ENCODE peak calls at places on chromosomes 4 and X, in six cellular contexts. I is keratinocyte; K is CD8-positive, alpha-beta memory T cell; U is fibroblast of lung; E is AG04450; Q is A549. T is an unnamed sample.

GRCh38 chr4:27929141-27929540 is 1068.5 kb downstream of the STIM2 start:
- DNase-seq in I (no peak), K (no peak), U (no peak), E (no peak), Q (no peak), T (no peak)

GRCh38 chr4:138035781-138036258 is 206.3 kb downstream of the SLC7A11 start:
- DNase-seq in I (peak), K (no peak), U (peak), E (no peak), Q (peak), T (peak)

GRCh38 chr4:108166441-108167315 is 2.1 kb downstream of the LEF1 start:
- DNase-seq in I (no peak), K (peak), U (peak), E (no peak), Q (no peak), T (no peak)

GRCh38 chr4:85953651-85954018 is 406.2 kb downstream of the MAPK10 start:
- DNase-seq in I (no peak), K (no peak), U (peak), E (no peak), Q (peak), T (no peak)

GRCh38 chr4:44326716-44327115 is 121.9 kb downstream of the KCTD8 start:
- DNase-seq in I (no peak), K (no peak), U (peak), E (no peak), Q (no peak), T (no peak)

GRCh38 chr4:29311231-29311630 is 1408.9 kb upstream of the PCDH7 start:
- DNase-seq in I (no peak), K (no peak), U (peak), E (no peak), Q (no peak), T (no peak)

GRCh38 chr4:1824746-1825145 is 31.2 kb downstream of the LETM1 start:
- DNase-seq in I (no peak), K (no peak), U (no peak), E (no peak), Q (no peak), T (no peak)

GRCh38 chr4:120228086-120228485 is 161.4 kb upstream of the MAD2L1 start:
- DNase-seq in I (no peak), K (no peak), U (no peak), E (no peak), Q (no peak), T (no peak)

GRCh38 chr4:2288051-2288541 is 26.2 kb upstream of the MXD4 start:
- DNase-seq in I (no peak), K (no peak), U (no peak), E (no peak), Q (no peak), T (no peak)

GRCh38 chrX:131521824-131522223 is 22.1 kb upstream of the OR13H1 start:
- DNase-seq in I (no peak), K (no peak), U (no peak), E (no peak), Q (no peak), T (no peak)

GRCh38 chr4:127782025-127782274 is 172 bp upstream of the HSPA4L start:
- DNase-seq in I (no peak), K (no peak), U (peak), E (peak), Q (peak), T (peak)

GRCh38 chrX:69055193-69055592 is 110.1 kb downstream of the PJA1 start:
- DNase-seq in I (no peak), K (no peak), U (no peak), E (no peak), Q (no peak), T (no peak)

GRCh38 chr4:22473268-22473667 is 42.6 kb downstream of the ADGRA3 start:
- DNase-seq in I (peak), K (no peak), U (peak), E (no peak), Q (no peak), T (peak)

GRCh38 chrX:132491191-132491590 is 2.4 kb upstream of the MBNL3 start:
- DNase-seq in I (no peak), K (peak), U (no peak), E (no peak), Q (no peak), T (no peak)

GRCh38 chr4:7427326-7428260 is 7.1 kb downstream of the PSAPL1 start:
- DNase-seq in I (no peak), K (no peak), U (no peak), E (no peak), Q (no peak), T (no peak)

GRCh38 chr4:1049591-1049905 is 38.1 kb downstream of the FGFRL1 start:
- DNase-seq in I (no peak), K (no peak), U (no peak), E (no peak), Q (no peak), T (no peak)

GRCh38 chr4:183989471-183989870 is 84.4 kb downstream of the STOX2 start:
- DNase-seq in I (no peak), K (no peak), U (peak), E (peak), Q (no peak), T (no peak)

GRCh38 chr4:2036866-2037265 is 22.3 kb upstream of the NAT8L start:
- DNase-seq in I (no peak), K (no peak), U (no peak), E (no peak), Q (no peak), T (no peak)

GRCh38 chr4:8306511-8307021 is 37.0 kb downstream of the HTRA3 start:
- DNase-seq in I (no peak), K (no peak), U (no peak), E (no peak), Q (no peak), T (no peak)

GRCh38 chr4:173821851-173822250 is 291.8 kb upstream of the HAND2 start:
- DNase-seq in I (no peak), K (no peak), U (no peak), E (no peak), Q (no peak), T (no peak)

GRCh38 chr4:142840516-142841123 is 5.5 kb downstream of the INPP4B start:
- DNase-seq in I (no peak), K (no peak), U (peak), E (peak), Q (no peak), T (peak)

GRCh38 chrX:56733459-56734046 is 4.5 kb downstream of the NBDY start:
- DNase-seq in I (no peak), K (peak), U (peak), E (peak), Q (peak), T (peak)

GRCh38 chr4:30950737-30951136 is 230.6 kb downstream of the PCDH7 start:
- DNase-seq in I (peak), K (no peak), U (no peak), E (no peak), Q (no peak), T (no peak)

GRCh38 chrX:30488092-30488491 is 89.5 kb downstream of the TASL start:
- DNase-seq in I (no peak), K (no peak), U (no peak), E (no peak), Q (peak), T (no peak)

GRCh38 chr4:78020677-78021076 is 36.4 kb upstream of the FRAS1 start:
- DNase-seq in I (no peak), K (no peak), U (no peak), E (no peak), Q (no peak), T (no peak)

GRCh38 chr4:151321586-151321985 is 3.8 kb downstream of the SH3D19 start:
- DNase-seq in I (no peak), K (no peak), U (no peak), E (no peak), Q (no peak), T (no peak)

GRCh38 chr4:151322565-151322964 is 2.8 kb downstream of the SH3D19 start:
- DNase-seq in I (no peak), K (no peak), U (peak), E (no peak), Q (no peak), T (no peak)

GRCh38 chr4:151325320-151326246 is at the start of gene SH3D19:
- DNase-seq in I (peak), K (no peak), U (peak), E (no peak), Q (peak), T (no peak)

GRCh38 chr4:151324124-151324448 is 1.3 kb downstream of the SH3D19 start:
- DNase-seq in I (no peak), K (no peak), U (no peak), E (no peak), Q (no peak), T (no peak)

GRCh38 chr4:151324449-151325319 is 721 bp downstream of the SH3D19 start:
- DNase-seq in I (no peak), K (no peak), U (peak), E (no peak), Q (peak), T (no peak)
- H3K4me3 ChIP-seq in I (peak), K (no peak), U (peak), E (peak), Q (peak), T (peak)

GRCh38 chrX:15721911-15722310 is 16.2 kb upstream of the CA5B start:
- DNase-seq in I (no peak), K (no peak), U (no peak), E (no peak), Q (no peak), T (no peak)
- H3K4me3 ChIP-seq in I (no peak), K (no peak), U (no peak), E (no peak), Q (no peak), T (no peak)

GRCh38 chrX:63751481-63751880 is 33.5 kb downstream of the ARHGEF9 start:
- DNase-seq in I (peak), K (no peak), U (no peak), E (no peak), Q (no peak), T (no peak)

GRCh38 chrX:63750846-63751245 is 34.2 kb downstream of the ARHGEF9 start:
- DNase-seq in I (no peak), K (no peak), U (no peak), E (no peak), Q (no peak), T (no peak)

GRCh38 chrX:63754141-63754859 is 30.7 kb downstream of the ARHGEF9 start:
- DNase-seq in I (no peak), K (no peak), U (peak), E (no peak), Q (peak), T (no peak)

GRCh38 chrX:63754860-63755579 is 30.0 kb downstream of the ARHGEF9 start:
- DNase-seq in I (peak), K (peak), U (peak), E (peak), Q (peak), T (peak)

GRCh38 chrX:63755892-63756291 is 29.1 kb downstream of the ARHGEF9 start:
- DNase-seq in I (no peak), K (no peak), U (no peak), E (no peak), Q (no peak), T (no peak)
- H3K4me3 ChIP-seq in I (no peak), K (no peak), U (peak), E (no peak), Q (peak), T (no peak)

GRCh38 chr4:153095448-153096204 is 108.6 kb upstream of the TRIM2 start:
- DNase-seq in I (no peak), K (no peak), U (no peak), E (no peak), Q (no peak), T (no peak)
- H3K4me3 ChIP-seq in I (no peak), K (no peak), U (no peak), E (no peak), Q (no peak), T (no peak)

GRCh38 chr4:15231265-15232091 is 196.4 kb upstream of the C1QTNF7 start:
- DNase-seq in I (peak), K (peak), U (peak), E (peak), Q (peak), T (peak)

GRCh38 chr4:15232725-15233597 is 194.9 kb upstream of the C1QTNF7 start:
- DNase-seq in I (peak), K (no peak), U (peak), E (peak), Q (no peak), T (peak)

GRCh38 chr4:15233626-15234025 is 194.2 kb upstream of the C1QTNF7 start:
- DNase-seq in I (no peak), K (no peak), U (peak), E (no peak), Q (no peak), T (no peak)

GRCh38 chr4:15234585-15235126 is 193.2 kb upstream of the C1QTNF7 start:
- DNase-seq in I (peak), K (no peak), U (peak), E (peak), Q (no peak), T (peak)

DNA sequence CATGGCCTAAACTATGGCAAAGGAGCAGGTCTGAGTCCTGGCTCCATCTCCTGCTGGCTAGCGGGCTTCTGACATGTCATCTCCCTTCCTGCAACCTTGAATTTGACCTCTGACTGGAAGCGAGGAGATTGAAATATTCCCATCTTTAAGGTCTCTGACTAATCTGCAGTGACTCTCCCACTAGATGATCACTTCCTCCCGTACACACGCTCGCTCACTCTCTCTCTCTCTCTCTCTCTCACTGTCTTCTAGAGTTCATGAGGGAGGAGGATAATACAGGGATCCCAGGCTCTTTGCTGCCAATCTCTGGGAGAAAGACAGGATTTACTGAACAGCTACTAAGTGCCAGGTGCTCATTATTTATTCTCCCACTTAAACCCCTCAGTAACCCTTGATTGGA is 193.7 kb upstream of the C1QTNF7 start:
- DNase-seq in I (peak), K (no peak), U (peak), E (peak), Q (no peak), T (no peak)
- H3K4me3 ChIP-seq in I (no peak), K (peak), U (no peak), E (no peak), Q (no peak), T (no peak)

DNA sequence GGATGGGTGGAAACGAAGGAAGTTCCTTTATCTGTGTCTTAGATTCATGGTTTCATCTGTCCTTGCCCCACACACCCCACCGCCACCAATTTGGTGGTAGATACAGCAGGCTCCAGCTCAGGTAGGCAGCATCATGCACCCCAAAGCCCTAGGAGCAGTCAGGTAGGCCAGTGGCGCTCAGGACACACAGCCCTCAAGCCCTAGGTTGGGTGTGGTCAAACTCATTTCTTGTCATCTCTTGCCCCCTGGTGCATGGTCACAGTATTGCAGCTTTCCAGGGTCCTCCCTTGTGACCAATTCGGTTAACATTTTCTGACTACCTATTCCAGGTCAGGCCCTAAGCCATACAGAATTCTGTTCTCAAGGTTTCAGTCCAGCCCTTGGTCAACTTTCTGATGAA is 14.5 kb upstream of the PRRG3 start:
- DNase-seq in I (peak), K (peak), U (no peak), E (no peak), Q (peak), T (peak)
- H3K4me3 ChIP-seq in I (no peak), K (no peak), U (no peak), E (no peak), Q (no peak), T (no peak)

T was measured in astrocyte of the cerebellum.